ENCODE peak calls at places on chromosomes 11 and 22, in nine cellular contexts. R is NCI-H748 treated with DMSO at 0.1 percent for 48 hours; A is activated CD8-positive, alpha-beta memory T cell treated with anti-CD3 and anti-CD28 coated beads, Interleukin-2, amount 50 U/mL, for 48 hours; H is RPMI8226; T is H54; W is KBM-7; Z is amniotic stem cell; Y is A549; M is AG10803. X is an unnamed sample.
A peak's percentile ranks its signal among the peaks of the same experiment; 100 is the strongest.

GRCh38 chr22:32880061-32880460 is 78.6 kb downstream of the TIMP3 start:
- DNase-seq in R (no peak), A (no peak), H (no peak), T (no peak), W (no peak), Z (no peak), Y (no peak), M (peak; percentile 48), X (no peak)

GRCh38 chr11:129946256-129946655 is 50.9 kb upstream of the NFRKB start:
- DNase-seq in R (no peak), A (no peak), H (peak; percentile 39), T (no peak), W (no peak), Z (no peak), Y (no peak), M (peak; percentile 33), X (no peak)

GRCh38 chr11:8832571-8833260 is 78.3 kb upstream of the AKIP1 start:
- DNase-seq in R (no peak), A (no peak), H (no peak), T (peak; percentile 71), W (peak; percentile 92), Z (no peak), Y (no peak), M (peak; percentile 93), X (no peak)

GRCh38 chr22:27170491-27170890 is 513.1 kb downstream of the MIAT start:
- DNase-seq in R (no peak), A (no peak), H (no peak), T (peak; percentile 60), W (no peak), Z (no peak), Y (peak; percentile 69), M (peak; percentile 99), X (peak; percentile 29)

GRCh38 chr11:100929377-100929776 is 200.2 kb downstream of the PGR start:
- DNase-seq in R (no peak), A (no peak), H (no peak), T (no peak), W (no peak), Z (no peak), Y (no peak), M (peak; percentile 22), X (no peak)

GRCh38 chr22:45007247-45007945 is 2.4 kb downstream of the PHF21B start:
- DNase-seq in R (peak; percentile 47), A (no peak), H (no peak), T (no peak), W (no peak), Z (no peak), Y (peak; percentile 16), M (no peak), X (no peak)

GRCh38 chr11:2293396-2294339 is 8.1 kb downstream of the C11orf21 start:
- DNase-seq in R (no peak), A (peak; percentile 50), H (peak; percentile 30), T (no peak), W (peak; percentile 58), Z (no peak), Y (no peak), M (no peak), X (no peak)

GRCh38 chr11:68929135-68929534 is 25.4 kb downstream of the IGHMBP2 start:
- DNase-seq in R (no peak), A (no peak), H (no peak), T (no peak), W (no peak), Z (no peak), Y (no peak), M (no peak), X (no peak)

GRCh38 chr22:19492504-19493174 is 12.9 kb downstream of the CDC45 start:
- DNase-seq in R (no peak), A (no peak), H (no peak), T (no peak), W (no peak), Z (no peak), Y (no peak), M (no peak), X (no peak)

GRCh38 chr22:30881361-30882180 is 87.0 kb downstream of the MORC2 start:
- DNase-seq in R (no peak), A (no peak), H (no peak), T (no peak), W (no peak), Z (no peak), Y (peak; percentile 13), M (no peak), X (no peak)

GRCh38 chr11:47179655-47179991 is 2.9 kb upstream of the ARFGAP2 start:
- DNase-seq in R (no peak), A (no peak), H (peak; percentile 75), T (peak; percentile 81), W (peak; percentile 61), Z (no peak), Y (peak; percentile 70), M (peak; percentile 44), X (no peak)

X was measured in HCT116.